ENCODE peak calls at places on chromosome 4, in ten cellular contexts. U, D, P, R, Z, T, V, F, X and S are unnamed samples.

GRCh38 chr4:42331914-42332368 is 65.3 kb upstream of the SHISA3 start:
- DNase-seq in U (no peak), D (no peak), P (no peak), R (no peak), Z (peak), T (no peak), V (no peak), F (peak), X (peak), S (no peak)

GRCh38 chr4:2771264-2771663 is 15.1 kb upstream of the TNIP2 start:
- DNase-seq in U (no peak), D (no peak), P (no peak), R (no peak), Z (no peak), T (no peak), V (no peak), F (peak), X (no peak), S (peak)

GRCh38 chr4:185282968-185283367 is 73.6 kb downstream of the SNX25 start:
- DNase-seq in U (peak), D (no peak), P (no peak), R (no peak), Z (no peak), T (no peak), V (no peak), F (no peak), X (peak), S (no peak)

GRCh38 chr4:4801013-4801412 is 58.5 kb upstream of the MSX1 start:
- DNase-seq in U (no peak), D (no peak), P (no peak), R (no peak), Z (no peak), T (no peak), V (no peak), F (no peak), X (no peak), S (no peak)

GRCh38 chr4:65007841-65008439 is 598.7 kb upstream of the TECRL start:
- DNase-seq in U (no peak), D (peak), P (no peak), R (no peak), Z (no peak), T (no peak), V (no peak), F (no peak), X (peak), S (no peak)

GRCh38 chr4:77037736-77038135 is 38.1 kb downstream of the CCNI start:
- DNase-seq in U (no peak), D (no peak), P (no peak), R (no peak), Z (no peak), T (no peak), V (no peak), F (no peak), X (no peak), S (no peak)

GRCh38 chr4:160831165-160831922 is 1332.5 kb downstream of the FSTL5 start:
- DNase-seq in U (no peak), D (no peak), P (no peak), R (no peak), Z (no peak), T (no peak), V (no peak), F (no peak), X (no peak), S (no peak)

GRCh38 chr4:184441461-184442392 is 32.6 kb downstream of the IRF2 start:
- DNase-seq in U (no peak), D (no peak), P (no peak), R (peak), Z (no peak), T (no peak), V (no peak), F (no peak), X (no peak), S (no peak)

GRCh38 chr4:15100994-15101695 is 98.9 kb downstream of the CPEB2 start:
- DNase-seq in U (no peak), D (no peak), P (no peak), R (no peak), Z (no peak), T (no peak), V (no peak), F (no peak), X (no peak), S (no peak)

GRCh38 chr4:3532714-3533336 is 603 bp upstream of the LRPAP1 start:
- DNase-seq in U (no peak), D (no peak), P (no peak), R (no peak), Z (no peak), T (no peak), V (no peak), F (no peak), X (no peak), S (peak)

GRCh38 chr4:187668683-187669082 is 326.9 kb upstream of the ZFP42 start:
- DNase-seq in U (no peak), D (no peak), P (no peak), R (no peak), Z (no peak), T (no peak), V (no peak), F (no peak), X (no peak), S (no peak)

GRCh38 chr4:73613130-73613529 is 7.1 kb downstream of the RASSF6 start:
- DNase-seq in U (no peak), D (no peak), P (no peak), R (no peak), Z (no peak), T (no peak), V (peak), F (no peak), X (no peak), S (no peak)

GRCh38 chr4:61202638-61203495 is 2.7 kb downstream of the ADGRL3 start:
- DNase-seq in U (no peak), D (peak), P (no peak), R (no peak), Z (no peak), T (no peak), V (no peak), F (no peak), X (no peak), S (no peak)

GRCh38 chr4:88457307-88458090 is 580 bp downstream of the HERC5 start:
- DNase-seq in U (peak), D (peak), P (no peak), R (peak), Z (peak), T (no peak), V (peak), F (peak), X (no peak), S (no peak)

GRCh38 chr4:66704243-66704642 is 841.1 kb downstream of the CENPC start:
- DNase-seq in U (no peak), D (no peak), P (no peak), R (no peak), Z (no peak), T (no peak), V (no peak), F (no peak), X (no peak), S (no peak)

GRCh38 chr4:170089274-170089742 is 448 bp downstream of the AADAT start:
- DNase-seq in U (no peak), D (peak), P (no peak), R (peak), Z (no peak), T (no peak), V (peak), F (no peak), X (peak), S (no peak)

GRCh38 chr4:973431-974397 is at the start of gene DGKQ:
- DNase-seq in U (peak), D (peak), P (peak), R (peak), Z (peak), T (no peak), V (peak), F (peak), X (peak), S (peak)

GRCh38 chr4:78439328-78439727 is 112.2 kb upstream of the ANXA3 start:
- DNase-seq in U (no peak), D (no peak), P (no peak), R (no peak), Z (no peak), T (no peak), V (no peak), F (no peak), X (peak), S (no peak)

GRCh38 chr4:88320780-88321373 is 36.5 kb upstream of the PPM1K start:
- DNase-seq in U (peak), D (no peak), P (no peak), R (no peak), Z (peak), T (no peak), V (peak), F (no peak), X (peak), S (no peak)

GRCh38 chr4:55851885-55852284 is 1.6 kb upstream of the EXOC1 start:
- DNase-seq in U (no peak), D (no peak), P (no peak), R (no peak), Z (no peak), T (no peak), V (peak), F (no peak), X (no peak), S (no peak)

GRCh38 chr4:19286924-19287323 is 964.8 kb upstream of the SLIT2 start:
- DNase-seq in U (no peak), D (no peak), P (no peak), R (no peak), Z (no peak), T (no peak), V (no peak), F (no peak), X (no peak), S (no peak)

GRCh38 chr4:169810325-169811323 is 52.9 kb upstream of the HPF1 start:
- DNase-seq in U (no peak), D (peak), P (no peak), R (no peak), Z (peak), T (no peak), V (peak), F (no peak), X (peak), S (no peak)

GRCh38 chr4:94039226-94039625 is 168.4 kb upstream of the SMARCAD1 start:
- DNase-seq in U (no peak), D (no peak), P (no peak), R (no peak), Z (no peak), T (no peak), V (no peak), F (no peak), X (no peak), S (no peak)

DNA sequence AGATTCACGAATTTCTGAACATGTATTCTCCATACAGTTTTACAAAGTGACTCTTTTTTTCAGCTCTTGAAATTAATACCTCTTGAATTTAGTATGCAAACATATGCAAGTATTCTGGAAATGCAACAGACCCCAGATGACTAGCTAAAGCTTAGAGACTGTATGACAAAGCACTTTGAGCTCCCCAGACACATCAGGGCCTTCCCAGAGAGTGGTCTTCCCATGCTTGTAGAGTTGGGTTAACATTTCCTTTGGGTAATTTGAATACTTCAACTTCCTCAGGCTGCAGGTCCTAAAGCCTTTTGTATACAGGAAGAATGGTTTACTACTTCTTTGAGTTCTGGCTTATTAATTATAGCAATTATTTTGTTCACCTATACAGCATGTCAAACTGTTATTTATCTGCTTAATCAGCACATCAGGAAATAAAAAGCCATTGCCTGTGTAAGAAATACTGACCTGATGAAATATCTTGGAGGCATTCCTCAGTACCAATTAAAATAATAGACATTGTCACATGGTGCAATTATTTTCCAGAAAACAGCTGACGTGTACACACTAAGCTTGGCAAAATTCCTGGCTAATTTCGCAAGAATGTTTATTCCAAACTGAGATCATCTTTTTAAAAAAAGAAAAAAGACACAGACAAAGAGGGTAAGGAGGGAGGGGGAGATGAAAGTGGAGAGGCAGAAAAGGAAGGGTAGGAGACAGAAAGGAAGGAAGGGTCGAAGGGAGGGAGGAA is 62.1 kb upstream of the NFKB1 start:
- DNase-seq in U (no peak), D (no peak), P (no peak), R (no peak), Z (peak), T (no peak), V (no peak), F (no peak), X (peak), S (no peak)
- TF ChIP-seq EP300 in U (no peak), D (peak), P (no peak), R (peak), Z (peak), T (no peak), V (no peak), F (no peak), X (no peak), S (no peak)

DNA sequence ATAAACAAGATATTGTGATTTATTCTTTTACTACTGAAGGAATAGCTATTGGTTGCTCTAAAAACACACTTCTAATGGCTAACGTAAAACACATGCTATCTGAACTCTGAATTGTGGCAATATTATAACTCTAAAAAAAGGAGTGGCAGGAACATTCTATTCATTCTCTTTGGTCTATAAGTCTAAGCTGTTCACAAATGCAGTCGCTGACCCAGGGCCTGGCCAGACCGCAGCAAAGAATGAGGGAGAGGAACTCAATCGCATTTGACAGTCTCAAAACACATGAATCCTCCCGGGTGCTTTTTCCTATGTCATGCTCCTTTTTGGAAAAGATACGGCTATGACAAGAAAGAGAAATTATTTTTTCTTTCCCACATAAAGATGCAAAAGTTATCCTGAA is 651.6 kb upstream of the PITX2 start:
- DNase-seq in U (no peak), D (no peak), P (no peak), R (no peak), Z (no peak), T (no peak), V (no peak), F (no peak), X (no peak), S (no peak)
- TF ChIP-seq EP300 in U (no peak), D (no peak), P (no peak), R (no peak), Z (no peak), T (no peak), V (no peak), F (no peak), X (no peak), S (no peak)

DNA sequence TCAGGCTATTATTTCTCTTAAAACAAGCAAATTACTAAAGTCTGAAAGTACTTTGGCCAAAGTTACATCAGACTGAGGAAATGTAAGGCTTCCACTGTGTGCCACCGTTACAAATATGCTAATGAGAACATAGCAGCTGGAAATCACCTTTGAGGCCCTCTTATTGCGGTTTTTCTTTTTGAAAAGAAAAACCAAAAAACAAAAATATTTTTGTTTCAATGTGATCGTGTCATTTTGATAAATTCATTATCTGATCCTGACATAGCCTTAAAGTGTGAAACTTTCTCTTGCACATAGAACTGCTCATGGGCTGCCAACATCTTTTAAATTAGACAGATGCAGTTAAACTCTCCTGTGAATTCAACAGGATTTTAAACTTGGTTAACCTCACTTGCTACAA is 2.8 kb upstream of the TIFA start:
- DNase-seq in U (no peak), D (no peak), P (no peak), R (no peak), Z (no peak), T (no peak), V (no peak), F (no peak), X (no peak), S (no peak)
- TF ChIP-seq EP300 in U (no peak), D (no peak), P (no peak), R (no peak), Z (no peak), T (no peak), V (no peak), F (no peak), X (no peak), S (no peak)

GRCh38 chr4:124525524-124525923 is 187.0 kb downstream of the ANKRD50 start:
- DNase-seq in U (no peak), D (no peak), P (no peak), R (no peak), Z (no peak), T (no peak), V (no peak), F (no peak), X (no peak), S (no peak)

GRCh38 chr4:124526321-124526720 is 186.2 kb downstream of the ANKRD50 start:
- DNase-seq in U (no peak), D (no peak), P (no peak), R (no peak), Z (no peak), T (no peak), V (no peak), F (no peak), X (no peak), S (no peak)

GRCh38 chr4:124529131-124529530 is 183.4 kb downstream of the ANKRD50 start:
- DNase-seq in U (no peak), D (no peak), P (no peak), R (no peak), Z (no peak), T (no peak), V (no peak), F (no peak), X (no peak), S (no peak)

GRCh38 chr4:124527364-124527763 is 185.2 kb downstream of the ANKRD50 start:
- DNase-seq in U (no peak), D (no peak), P (no peak), R (no peak), Z (no peak), T (no peak), V (no peak), F (no peak), X (no peak), S (no peak)

GRCh38 chr4:124526760-124527159 is 185.8 kb downstream of the ANKRD50 start:
- DNase-seq in U (no peak), D (no peak), P (no peak), R (no peak), Z (no peak), T (no peak), V (no peak), F (no peak), X (no peak), S (no peak)
- TF ChIP-seq EP300 in U (no peak), D (no peak), P (no peak), R (no peak), Z (no peak), T (no peak), V (no peak), F (no peak), X (no peak), S (no peak)

GRCh38 chr4:31366041-31366440 is 645.9 kb downstream of the PCDH7 start:
- DNase-seq in U (no peak), D (no peak), P (no peak), R (no peak), Z (no peak), T (no peak), V (no peak), F (no peak), X (no peak), S (no peak)
- TF ChIP-seq EP300 in U (no peak), D (no peak), P (no peak), R (no peak), Z (no peak), T (no peak), V (no peak), F (no peak), X (no peak), S (no peak)

GRCh38 chr4:175951794-175952193 is 113.8 kb upstream of the WDR17 start:
- DNase-seq in U (no peak), D (no peak), P (no peak), R (no peak), Z (no peak), T (no peak), V (no peak), F (no peak), X (peak), S (no peak)

GRCh38 chr4:175946472-175947116 is 119.0 kb upstream of the WDR17 start:
- DNase-seq in U (no peak), D (no peak), P (no peak), R (no peak), Z (no peak), T (no peak), V (no peak), F (no peak), X (no peak), S (no peak)

GRCh38 chr4:175947117-175947722 is 118.4 kb upstream of the WDR17 start:
- DNase-seq in U (no peak), D (no peak), P (no peak), R (no peak), Z (peak), T (no peak), V (no peak), F (no peak), X (peak), S (no peak)
- TF ChIP-seq EP300 in U (no peak), D (no peak), P (no peak), R (no peak), Z (no peak), T (no peak), V (no peak), F (no peak), X (no peak), S (no peak)

GRCh38 chr4:81736324-81736723 is 264.6 kb upstream of the RASGEF1B start:
- DNase-seq in U (no peak), D (no peak), P (no peak), R (no peak), Z (no peak), T (no peak), V (no peak), F (no peak), X (no peak), S (no peak)
- TF ChIP-seq EP300 in U (no peak), D (no peak), P (no peak), R (no peak), Z (no peak), T (no peak), V (no peak), F (no peak), X (no peak), S (no peak)

GRCh38 chr4:134501973-134502372 is 300.4 kb upstream of the PABPC4L start:
- DNase-seq in U (no peak), D (no peak), P (no peak), R (no peak), Z (no peak), T (no peak), V (no peak), F (no peak), X (no peak), S (no peak)

DNA sequence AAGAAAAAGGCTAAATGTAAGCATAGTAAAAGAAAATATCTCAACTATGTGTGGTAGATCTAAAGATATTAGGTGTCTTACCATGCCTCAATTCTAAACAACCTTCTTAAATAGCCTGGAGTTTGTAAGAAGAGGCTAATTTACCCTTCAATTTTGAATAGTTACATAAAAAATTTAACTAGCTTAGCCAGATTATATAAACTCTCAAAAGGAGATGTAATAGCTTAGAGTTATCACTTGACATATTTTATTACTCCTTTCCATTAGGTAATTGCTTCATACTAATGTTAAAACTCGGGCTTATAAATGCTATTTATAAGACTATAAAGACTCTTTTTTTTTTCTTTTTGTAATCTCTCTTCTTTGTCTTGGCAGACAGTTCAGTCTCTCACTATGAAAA is 297.5 kb upstream of the PABPC4L start:
- DNase-seq in U (no peak), D (no peak), P (no peak), R (no peak), Z (no peak), T (no peak), V (no peak), F (no peak), X (no peak), S (no peak)
- TF ChIP-seq EP300 in U (no peak), D (no peak), P (no peak), R (no peak), Z (no peak), T (no peak), V (no peak), F (no peak), X (no peak), S (no peak)